ENCODE peak calls at places on chromosomes 6 and 20, in nine cellular contexts. J is suprapubic skin; I is heart left ventricle; S is GM23248; W is CD4-positive, alpha-beta memory T cell; G is ovary; U is upper lobe of right lung; K is GM23338; V is SK-N-SH. A is an unnamed sample.

GRCh38 chr20:34472246-34472925 is 43.8 kb upstream of the DYNLRB1 start:
- DNase-seq in J (no peak), I (no peak), S (peak), W (no peak), G (no peak), U (no peak), K (no peak), V (no peak), A (no peak)

GRCh38 chr20:45911486-45912343 is at the start of gene PLTP:
- DNase-seq in J (peak), I (peak), S (peak), W (peak), G (peak), U (peak), K (peak), V (peak), A (peak)

GRCh38 chr20:58719971-58720371 is 27.4 kb downstream of the NPEPL1 start:
- DNase-seq in J (peak), I (no peak), S (no peak), W (no peak), G (no peak), U (no peak), K (no peak), V (peak), A (no peak)

GRCh38 chr20:61956396-61957342 is 109.0 kb downstream of the TAF4 start:
- DNase-seq in J (no peak), I (no peak), S (no peak), W (no peak), G (peak), U (no peak), K (no peak), V (no peak), A (no peak)

GRCh38 chr6:31702421-31702818 is 704 bp downstream of the ABHD16A start:
- DNase-seq in J (no peak), I (peak), S (no peak), W (no peak), G (no peak), U (no peak), K (no peak), V (no peak), A (no peak)

GRCh38 chr6:84027340-84028183 is 6.0 kb upstream of the MRAP2 start:
- DNase-seq in J (no peak), I (no peak), S (peak), W (no peak), G (no peak), U (no peak), K (no peak), V (peak), A (no peak)

GRCh38 chr6:169337881-169338445 is 84.3 kb upstream of the THBS2 start:
- DNase-seq in J (no peak), I (no peak), S (peak), W (no peak), G (no peak), U (no peak), K (no peak), V (no peak), A (no peak)

GRCh38 chr6:153511896-153512496 is 380.9 kb upstream of the RGS17 start:
- DNase-seq in J (no peak), I (no peak), S (peak), W (no peak), G (no peak), U (no peak), K (peak), V (peak), A (no peak)

DNA sequence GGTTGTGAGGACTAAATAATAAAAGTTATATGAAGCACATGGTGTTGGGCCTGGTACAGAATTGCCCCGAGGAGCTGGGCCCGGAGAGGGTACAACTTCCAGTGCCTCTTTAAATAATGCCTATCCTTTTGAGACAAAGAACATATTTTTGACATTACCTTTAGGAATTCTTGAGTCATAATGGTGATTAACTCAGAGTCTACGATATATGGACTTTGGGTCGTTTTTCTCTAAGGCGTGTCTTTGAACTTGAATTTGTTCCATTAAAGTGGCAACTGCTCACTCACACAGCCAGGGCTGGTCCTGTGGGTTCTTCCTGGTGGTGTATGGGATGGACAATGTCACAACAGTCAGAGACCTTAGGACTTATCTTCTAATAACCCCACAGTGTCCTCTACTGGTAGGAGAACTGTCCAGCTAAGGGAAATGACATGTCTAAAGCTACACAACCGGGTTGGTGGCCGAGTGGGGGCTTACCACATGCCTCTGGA is 106.5 kb downstream of the CDC5L start:
- DNase-seq in J (no peak), I (no peak), S (peak), W (no peak), G (no peak), U (no peak), K (no peak), V (no peak), A (no peak)
- H3K27ac ChIP-seq in J (no peak), I (no peak), S (peak), W (no peak), G (no peak), U (no peak), K (no peak), V (peak), A (no peak)

DNA sequence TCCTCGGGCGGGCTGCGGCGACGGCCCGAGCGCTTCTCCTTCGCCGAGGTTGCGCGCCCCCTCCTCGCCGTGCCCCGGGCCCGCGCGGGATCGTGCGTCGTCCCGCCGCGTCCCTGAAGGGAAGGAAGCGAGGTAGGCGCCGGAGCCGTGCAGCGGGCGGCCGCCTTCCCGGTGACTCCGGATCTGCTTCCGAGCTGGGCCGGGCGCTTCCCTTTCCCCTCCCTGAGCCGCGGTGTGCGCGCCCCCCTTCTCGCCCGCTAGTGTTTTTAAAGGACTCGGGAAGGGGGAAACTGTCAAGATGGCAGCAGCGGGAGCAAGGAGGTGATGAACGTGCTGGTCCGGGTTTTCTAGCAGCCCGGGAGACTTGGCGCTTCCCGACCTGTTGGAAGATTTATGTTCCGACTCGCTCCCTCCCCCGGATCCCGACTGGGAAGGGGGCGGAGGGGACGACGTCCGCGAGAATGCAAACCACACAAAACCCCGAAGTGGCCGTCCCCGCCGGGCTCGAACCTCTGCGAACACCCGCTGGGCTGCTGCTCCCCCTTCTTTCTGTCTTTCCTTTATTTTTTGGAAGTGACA is 744 bp upstream of the FOXO3 start:
- DNase-seq in J (peak), I (peak), S (peak), W (peak), G (peak), U (no peak), K (peak), V (peak), A (peak)
- H3K4me3 ChIP-seq in J (peak), I (peak), S (peak), W (peak), G (peak), U (peak), K (peak), V (peak), A (peak)

GRCh38 chr6:37433657-37434271 is 743 bp downstream of the CMTR1 start:
- DNase-seq in J (no peak), I (no peak), S (peak), W (peak), G (no peak), U (no peak), K (peak), V (no peak), A (no peak)
- H3K27ac ChIP-seq in J (peak), I (peak), S (peak), W (peak), G (peak), U (peak), K (peak), V (peak), A (peak)

GRCh38 chr6:112038268-112038667 is 15.6 kb upstream of the CCN6 start:
- DNase-seq in J (no peak), I (no peak), S (peak), W (no peak), G (no peak), U (no peak), K (no peak), V (no peak), A (no peak)
- H3K4me3 ChIP-seq in J (no peak), I (no peak), S (peak), W (no peak), G (no peak), U (no peak), K (no peak), V (peak), A (no peak)

GRCh38 chr20:24017160-24017761 is 28.7 kb upstream of the GGTLC1 start:
- DNase-seq in J (no peak), I (no peak), S (peak), W (no peak), G (no peak), U (no peak), K (no peak), V (no peak), A (no peak)
- H3K27ac ChIP-seq in J (no peak), I (no peak), S (no peak), W (no peak), G (no peak), U (no peak), K (no peak), V (no peak), A (no peak)

A was measured in lower lobe of right lung.